ENCODE peak calls at places on chromosomes 4 and X, in eight cellular contexts. One of them, this sample, is unnamed.

GRCh38 chr4:82429728-82430192 is 502 bp downstream of the HNRNPDL start:
- DNase-seq in K562: no peak
- DNase-seq in GM12878: no peak
- DNase-seq in HepG2: no peak
- DNase-seq in HCT116: no peak
- DNase-seq in SK-N-SH: no peak
- DNase-seq in A549: peak
- DNase-seq in GM23338: peak
- DNase-seq in this sample: no peak

GRCh38 chrX:120251471-120252011 is 929 bp downstream of the ZBTB33 start:
- DNase-seq in HepG2: peak
- DNase-seq in GM23338: peak
- DNase-seq in A549: peak
- DNase-seq in SK-N-SH: peak
- DNase-seq in GM12878: no peak
- DNase-seq in K562: peak
- DNase-seq in HCT116: no peak
- DNase-seq in this sample: no peak

GRCh38 chrX:2325076-2325784 is 175.5 kb downstream of the DHRSX start:
- DNase-seq in GM12878: peak
- DNase-seq in K562: peak
- DNase-seq in SK-N-SH: peak
- DNase-seq in A549: no peak
- DNase-seq in GM23338: no peak
- DNase-seq in HCT116: no peak
- DNase-seq in HepG2: no peak
- DNase-seq in this sample: no peak

GRCh38 chr4:139808381-139809206 is 143.0 kb downstream of the MGST2 start:
- DNase-seq in HCT116: no peak
- DNase-seq in GM23338: no peak
- DNase-seq in SK-N-SH: no peak
- DNase-seq in HepG2: peak
- DNase-seq in K562: no peak
- DNase-seq in A549: no peak
- DNase-seq in GM12878: no peak
- DNase-seq in this sample: no peak

GRCh38 chr4:158870282-158871049 is 101.6 kb downstream of the FNIP2 start:
- DNase-seq in GM23338: peak
- DNase-seq in HepG2: no peak
- DNase-seq in HCT116: no peak
- DNase-seq in SK-N-SH: peak
- DNase-seq in GM12878: no peak
- DNase-seq in K562: no peak
- DNase-seq in A549: no peak
- DNase-seq in this sample: no peak

GRCh38 chrX:41273638-41274037 is 60.3 kb upstream of the DDX3X start:
- DNase-seq in HCT116: no peak
- DNase-seq in SK-N-SH: no peak
- DNase-seq in GM23338: no peak
- DNase-seq in HepG2: no peak
- DNase-seq in GM12878: no peak
- DNase-seq in K562: no peak
- DNase-seq in A549: peak
- DNase-seq in this sample: no peak

GRCh38 chr4:148061795-148062194 is 329.9 kb downstream of the ARHGAP10 start:
- DNase-seq in HepG2: no peak
- DNase-seq in HCT116: no peak
- DNase-seq in K562: no peak
- DNase-seq in GM12878: no peak
- DNase-seq in A549: no peak
- DNase-seq in SK-N-SH: no peak
- DNase-seq in GM23338: peak
- DNase-seq in this sample: no peak

GRCh38 chr4:25351777-25352421 is 25.2 kb upstream of the ANAPC4 start:
- DNase-seq in GM23338: peak
- DNase-seq in GM12878: no peak
- DNase-seq in SK-N-SH: no peak
- DNase-seq in HCT116: no peak
- DNase-seq in A549: no peak
- DNase-seq in K562: no peak
- DNase-seq in HepG2: no peak
- DNase-seq in this sample: no peak

GRCh38 chrX:69153060-69153730 is 12.1 kb downstream of the PJA1 start:
- DNase-seq in HCT116: no peak
- DNase-seq in HepG2: peak
- DNase-seq in SK-N-SH: peak
- DNase-seq in GM23338: peak
- DNase-seq in GM12878: no peak
- DNase-seq in K562: no peak
- DNase-seq in A549: no peak
- DNase-seq in this sample: no peak

GRCh38 chr4:103786014-103786413 is 66.2 kb upstream of the TACR3 start:
- DNase-seq in GM23338: peak
- DNase-seq in K562: peak
- DNase-seq in HCT116: peak
- DNase-seq in GM12878: peak
- DNase-seq in SK-N-SH: peak
- DNase-seq in A549: peak
- DNase-seq in HepG2: peak
- DNase-seq in this sample: peak

GRCh38 chrX:115929480-115929879 is 241.1 kb upstream of the AGTR2 start:
- DNase-seq in SK-N-SH: no peak
- DNase-seq in HCT116: no peak
- DNase-seq in K562: no peak
- DNase-seq in A549: no peak
- DNase-seq in GM23338: no peak
- DNase-seq in HepG2: no peak
- DNase-seq in GM12878: no peak
- DNase-seq in this sample: no peak

GRCh38 chr4:1939664-1940509 is 68.7 kb downstream of the NSD2 start:
- DNase-seq in A549: no peak
- DNase-seq in HepG2: peak
- DNase-seq in GM23338: no peak
- DNase-seq in SK-N-SH: no peak
- DNase-seq in K562: no peak
- DNase-seq in GM12878: no peak
- DNase-seq in HCT116: peak
- DNase-seq in this sample: no peak

GRCh38 chr4:46444318-46444717 is 54.4 kb upstream of the GABRA2 start:
- DNase-seq in GM23338: no peak
- DNase-seq in GM12878: no peak
- DNase-seq in HCT116: no peak
- DNase-seq in K562: no peak
- DNase-seq in SK-N-SH: no peak
- DNase-seq in A549: no peak
- DNase-seq in HepG2: no peak
- DNase-seq in this sample: no peak

GRCh38 chr4:29079260-29079659 is 1640.9 kb upstream of the PCDH7 start:
- DNase-seq in HepG2: no peak
- DNase-seq in GM23338: no peak
- DNase-seq in A549: no peak
- DNase-seq in GM12878: no peak
- DNase-seq in HCT116: no peak
- DNase-seq in K562: no peak
- DNase-seq in SK-N-SH: no peak
- DNase-seq in this sample: no peak

GRCh38 chr4:37891221-37892159 is 606 bp downstream of the TBC1D1 start:
- DNase-seq in GM23338: peak
- DNase-seq in A549: no peak
- DNase-seq in HepG2: no peak
- DNase-seq in HCT116: no peak
- DNase-seq in K562: peak
- DNase-seq in SK-N-SH: peak
- DNase-seq in GM12878: peak
- DNase-seq in this sample: no peak

GRCh38 chr4:139469869-139470268 is 15.9 kb downstream of the RAB33B start:
- DNase-seq in GM23338: no peak
- DNase-seq in A549: no peak
- DNase-seq in GM12878: no peak
- DNase-seq in SK-N-SH: no peak
- DNase-seq in HepG2: no peak
- DNase-seq in K562: no peak
- DNase-seq in HCT116: no peak
- DNase-seq in this sample: no peak

GRCh38 chr4:125325733-125326132 is 11.0 kb downstream of the FAT4 start:
- DNase-seq in SK-N-SH: no peak
- DNase-seq in HepG2: no peak
- DNase-seq in HCT116: no peak
- DNase-seq in GM23338: peak
- DNase-seq in K562: no peak
- DNase-seq in GM12878: no peak
- DNase-seq in A549: no peak
- DNase-seq in this sample: no peak

GRCh38 chr4:24912252-24913098 is at the start of gene CCDC149:
- DNase-seq in GM23338: peak
- DNase-seq in HepG2: peak
- DNase-seq in K562: peak
- DNase-seq in A549: peak
- DNase-seq in HCT116: peak
- DNase-seq in SK-N-SH: peak
- DNase-seq in GM12878: no peak
- DNase-seq in this sample: no peak

GRCh38 chrX:18883234-18883960 is 100.5 kb downstream of the PHKA2 start:
- DNase-seq in GM23338: peak
- DNase-seq in HepG2: peak
- DNase-seq in SK-N-SH: no peak
- DNase-seq in K562: no peak
- DNase-seq in GM12878: no peak
- DNase-seq in A549: peak
- DNase-seq in HCT116: no peak
- DNase-seq in this sample: no peak

GRCh38 chr4:19358015-19358414 is 893.7 kb upstream of the SLIT2 start:
- DNase-seq in HCT116: no peak
- DNase-seq in GM12878: no peak
- DNase-seq in K562: no peak
- DNase-seq in A549: no peak
- DNase-seq in HepG2: no peak
- DNase-seq in SK-N-SH: no peak
- DNase-seq in GM23338: no peak
- DNase-seq in this sample: no peak

GRCh38 chr4:113646456-113646809 is 115.1 kb downstream of the CAMK2D start:
- DNase-seq in HepG2: no peak
- DNase-seq in GM23338: peak
- DNase-seq in K562: no peak
- DNase-seq in A549: peak
- DNase-seq in SK-N-SH: no peak
- DNase-seq in HCT116: peak
- DNase-seq in GM12878: no peak
- DNase-seq in this sample: no peak
- H3K27ac ChIP-seq in HepG2: peak
- H3K27ac ChIP-seq in GM23338: peak
- H3K27ac ChIP-seq in K562: no peak
- H3K27ac ChIP-seq in A549: peak
- H3K27ac ChIP-seq in SK-N-SH: no peak
- H3K27ac ChIP-seq in HCT116: peak
- H3K27ac ChIP-seq in GM12878: no peak
- H3K27ac ChIP-seq in this sample: peak

DNA sequence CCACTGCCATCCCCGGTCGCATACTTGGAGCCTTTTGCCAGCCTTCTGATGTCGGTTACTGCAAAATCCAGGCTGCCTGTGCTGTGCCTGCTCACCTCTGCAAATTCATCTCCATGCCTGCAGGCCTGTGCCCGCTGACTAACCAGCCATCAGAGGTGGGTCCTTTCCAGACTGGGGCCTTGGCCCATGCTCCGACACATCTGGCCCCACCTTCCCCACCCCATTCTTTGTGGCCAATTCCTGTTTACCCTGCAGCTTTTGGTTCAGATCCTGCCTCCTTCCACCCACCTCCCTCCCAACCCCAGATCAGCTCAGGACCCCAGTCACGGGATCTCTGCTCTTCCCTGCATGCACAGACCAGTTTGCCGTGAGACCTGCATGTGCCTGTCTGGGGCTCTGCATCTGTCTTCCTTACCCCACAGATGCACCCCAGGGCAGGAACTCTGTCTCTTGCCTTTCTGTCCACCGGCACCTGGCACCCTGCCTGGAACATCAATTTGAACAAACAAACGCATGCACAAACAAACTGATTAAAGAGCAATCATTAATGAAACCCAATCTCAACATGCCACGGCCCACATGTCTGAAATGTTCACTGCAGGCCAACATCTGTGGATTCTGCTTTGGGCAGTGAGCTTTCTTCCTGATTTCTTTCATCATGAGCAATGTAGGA is 112.8 kb upstream of the PSAPL1 start:
- DNase-seq in GM12878: no peak
- DNase-seq in HCT116: no peak
- DNase-seq in SK-N-SH: peak
- DNase-seq in GM23338: no peak
- DNase-seq in K562: no peak
- DNase-seq in HepG2: no peak
- DNase-seq in A549: no peak
- DNase-seq in this sample: no peak
- TF ChIP-seq REST in GM12878: no peak
- TF ChIP-seq REST in HCT116: no peak
- TF ChIP-seq REST in SK-N-SH: no peak
- TF ChIP-seq REST in GM23338: no peak
- TF ChIP-seq REST in K562: no peak
- TF ChIP-seq REST in HepG2: no peak
- TF ChIP-seq REST in A549: no peak
- TF ChIP-seq REST in this sample: no peak

DNA sequence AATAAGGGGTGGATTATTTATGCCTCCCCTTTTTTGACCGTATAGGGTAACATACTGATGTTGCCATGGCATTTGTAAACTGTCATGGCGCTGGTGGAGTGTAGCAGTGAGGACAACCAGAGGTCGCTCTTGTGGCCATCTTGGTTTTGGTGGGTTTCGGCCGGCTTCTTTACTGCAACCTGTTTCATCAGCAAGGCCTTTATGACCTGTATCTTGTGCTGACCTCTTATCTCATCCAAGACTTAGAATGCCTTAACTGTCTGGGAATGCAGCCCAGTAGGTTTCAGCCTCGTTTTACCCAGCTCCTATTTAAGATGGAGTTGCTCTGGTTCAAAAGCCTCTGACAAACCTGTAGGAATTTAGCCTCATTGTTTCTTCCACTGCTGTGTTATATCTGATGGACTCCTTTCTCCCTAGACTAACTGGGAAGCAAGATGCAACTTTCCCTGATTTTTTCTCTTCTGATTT is 71.4 kb downstream of the TMEM131L start:
- DNase-seq in A549: no peak
- DNase-seq in K562: no peak
- DNase-seq in GM12878: no peak
- DNase-seq in HepG2: no peak
- DNase-seq in SK-N-SH: no peak
- DNase-seq in GM23338: no peak
- DNase-seq in HCT116: no peak
- DNase-seq in this sample: no peak
- H3K27ac ChIP-seq in A549: no peak
- H3K27ac ChIP-seq in K562: no peak
- H3K27ac ChIP-seq in GM12878: no peak
- H3K27ac ChIP-seq in HepG2: no peak
- H3K27ac ChIP-seq in SK-N-SH: no peak
- H3K27ac ChIP-seq in GM23338: peak
- H3K27ac ChIP-seq in HCT116: no peak
- H3K27ac ChIP-seq in this sample: no peak

DNA sequence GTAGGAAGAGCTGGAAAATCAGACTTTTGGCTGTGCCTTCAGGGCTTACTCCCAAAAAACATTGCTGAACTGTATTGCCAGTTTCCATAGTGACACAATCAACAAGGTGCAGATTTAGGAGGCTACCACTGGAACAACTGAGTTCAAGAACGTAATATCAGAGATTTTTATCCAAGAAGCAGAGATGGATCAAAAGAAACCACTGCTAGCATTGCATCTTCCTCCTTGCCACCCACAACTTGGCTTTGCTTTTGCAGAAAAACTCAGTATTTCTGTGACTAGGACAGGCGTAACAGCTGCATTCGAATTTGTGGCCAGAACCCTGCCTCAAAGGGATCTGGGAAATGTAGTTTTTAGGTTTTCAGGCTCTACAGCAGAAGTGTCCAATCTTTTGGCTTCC is 27.8 kb upstream of the WDFY3 start:
- DNase-seq in A549: no peak
- DNase-seq in K562: no peak
- DNase-seq in GM12878: no peak
- DNase-seq in HepG2: no peak
- DNase-seq in GM23338: peak
- DNase-seq in SK-N-SH: peak
- DNase-seq in HCT116: no peak
- DNase-seq in this sample: no peak
- TF ChIP-seq REST in A549: no peak
- TF ChIP-seq REST in K562: no peak
- TF ChIP-seq REST in GM12878: no peak
- TF ChIP-seq REST in HepG2: no peak
- TF ChIP-seq REST in GM23338: no peak
- TF ChIP-seq REST in SK-N-SH: no peak
- TF ChIP-seq REST in HCT116: no peak
- TF ChIP-seq REST in this sample: no peak